ENCODE peak calls at places on chromosomes 4 and X, in six cellular contexts. K is CD8-positive, alpha-beta T cell; G is psoas muscle; Z is mammary epithelial cell; C is HCT116; A is small intestine. H is an unnamed sample.

GRCh38 chrX:154596290-154596929 is 11.5 kb downstream of the CTAG1A start:
- DNase-seq in A (no peak), Z (peak; percentile 90), C (no peak), K (no peak), G (no peak), H (peak; percentile 97)

GRCh38 chr4:113476800-113477199 is 284.7 kb downstream of the CAMK2D start:
- DNase-seq in Z (peak; percentile 86), G (no peak), A (no peak), K (no peak), C (peak; percentile 67), H (peak; percentile 55)

GRCh38 chrX:123731987-123732678 is 719 bp downstream of the THOC2 start:
- DNase-seq in Z (no peak), G (no peak), A (peak; percentile 44), C (no peak), K (peak; percentile 17), H (no peak)

GRCh38 chr4:2591189-2591588 is 54.7 kb downstream of the FAM193A start:
- DNase-seq in C (no peak), A (no peak), Z (no peak), G (no peak), K (no peak), H (no peak)

GRCh38 chr4:113951263-113951662 is 28.2 kb downstream of the ARSJ start:
- DNase-seq in G (no peak), C (peak; percentile 45), A (peak; percentile 84), K (no peak), Z (no peak), H (no peak)

GRCh38 chr4:164529058-164529457 is 224.9 kb upstream of the SMIM31 start:
- DNase-seq in C (no peak), K (no peak), Z (no peak), G (no peak), A (no peak), H (no peak)

GRCh38 chr4:100889898-100890297 is 372.1 kb upstream of the EMCN start:
- DNase-seq in G (no peak), Z (no peak), A (no peak), C (no peak), K (no peak), H (no peak)

GRCh38 chr4:87973283-87974169 is 2.0 kb upstream of the SPP1 start:
- DNase-seq in G (no peak), Z (peak; percentile 79), C (peak; percentile 59), A (peak; percentile 40), K (peak; percentile 42), H (peak; percentile 100)

GRCh38 chr4:172521680-172522079 is 646.9 kb upstream of the GALNT7 start:
- DNase-seq in G (no peak), C (no peak), A (no peak), Z (no peak), K (no peak), H (no peak)

GRCh38 chr4:65508169-65508568 is 162.1 kb downstream of the EPHA5 start:
- DNase-seq in Z (peak; percentile 88), G (no peak), K (no peak), A (no peak), C (no peak), H (peak; percentile 93)

GRCh38 chrX:129900054-129900453 is 5.9 kb upstream of the UTP14A start:
- DNase-seq in G (no peak), K (no peak), C (no peak), A (no peak), Z (no peak), H (no peak)

GRCh38 chr4:151371045-151371605 is 37.9 kb upstream of the FHIP1A start:
- DNase-seq in K (no peak), Z (no peak), C (no peak), A (no peak), G (no peak), H (no peak)

GRCh38 chrX:153924149-153924861 is 1.8 kb downstream of the ARHGAP4 start:
- DNase-seq in C (no peak), A (peak; percentile 37), Z (peak; percentile 10), G (no peak), K (peak; percentile 48), H (no peak)

GRCh38 chr4:20474119-20474518 is 222.4 kb downstream of the SLIT2 start:
- DNase-seq in G (no peak), K (no peak), Z (peak; percentile 12), C (no peak), A (no peak), H (no peak)

GRCh38 chr4:142238589-142238988 is 602.2 kb downstream of the IL15 start:
- DNase-seq in K (no peak), Z (peak; percentile 18), C (no peak), A (no peak), G (no peak), H (peak; percentile 60)

GRCh38 chr4:43071069-43071468 is 178.6 kb downstream of the GRXCR1 start:
- DNase-seq in C (no peak), G (no peak), Z (no peak), K (no peak), A (no peak), H (no peak)

GRCh38 chr4:108810087-108810486 is 47.2 kb upstream of the ETNPPL start:
- DNase-seq in K (no peak), Z (no peak), C (no peak), G (no peak), A (no peak), H (no peak)

GRCh38 chr4:37054670-37055069 is 189.9 kb upstream of the NWD2 start:
- DNase-seq in Z (no peak), A (no peak), G (no peak), C (no peak), K (no peak), H (no peak)

GRCh38 chrX:70432936-70433847 is 10.1 kb downstream of the GDPD2 start:
- DNase-seq in G (no peak), C (no peak), A (no peak), Z (no peak), K (no peak), H (peak; percentile 52)
- H3K27ac ChIP-seq in G (peak overlapping the region; percentile 89), C (peak overlapping the region; percentile 71), A (peak overlapping the region; percentile 21), Z (no peak overlapping the region), K (no peak overlapping the region), H (no peak overlapping the region)

DNA sequence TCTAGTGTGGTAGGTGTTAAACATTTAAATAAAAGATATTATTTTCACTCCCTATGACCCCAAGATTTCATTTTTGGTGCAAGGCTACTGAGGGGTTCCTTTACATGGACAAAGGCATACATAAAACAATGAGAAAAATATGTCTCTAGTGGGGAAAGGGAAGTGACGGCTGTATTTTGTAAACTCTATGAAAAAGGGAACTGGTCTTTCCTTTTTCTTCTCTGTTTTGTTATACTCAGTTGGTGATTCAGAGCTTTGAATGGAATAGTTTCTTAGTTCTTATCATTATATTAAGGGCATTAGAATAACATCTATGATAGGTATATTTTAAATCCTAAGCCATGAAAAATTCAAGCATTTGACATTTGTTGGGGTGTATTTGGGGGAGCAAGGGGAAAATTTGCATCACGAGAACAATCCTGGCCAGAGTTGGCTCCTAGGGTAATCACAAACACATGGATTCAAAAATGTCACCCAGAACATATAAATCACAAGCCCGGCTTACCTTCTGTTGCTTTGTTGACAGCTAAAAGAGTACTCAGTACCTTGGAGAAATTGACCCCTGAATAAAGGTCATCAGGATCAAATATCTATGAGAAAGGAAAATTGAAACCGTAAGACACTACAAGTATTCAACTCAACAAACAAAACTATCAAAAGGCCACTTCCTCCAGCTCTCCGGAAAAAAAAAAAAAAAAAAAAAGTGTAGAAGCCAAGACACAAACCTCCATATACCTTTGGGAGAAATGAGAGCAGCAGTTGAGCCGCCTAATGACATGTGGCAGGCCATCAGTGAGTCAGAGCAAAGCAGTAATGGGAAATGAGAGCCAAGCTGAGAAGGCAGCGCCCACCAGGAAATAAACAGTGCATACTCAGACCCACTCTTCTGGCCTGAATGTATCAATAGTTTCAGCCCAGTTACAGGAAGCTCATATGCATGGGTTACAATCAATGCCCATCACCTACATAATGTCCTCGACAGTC is 33.4 kb downstream of the ARHGEF6 start:
- DNase-seq in K (no peak), C (no peak), A (no peak), Z (no peak), G (no peak), H (no peak)
- H3K4me1 ChIP-seq in K (peaks cover 32% of the 10 kb centered on the region), C (no peaks in the 10 kb centered on the region), A (no peaks in the 10 kb centered on the region), Z (no peaks in the 10 kb centered on the region), G (peaks cover 40% of the 10 kb centered on the region), H (no peaks in the 10 kb centered on the region)

DNA sequence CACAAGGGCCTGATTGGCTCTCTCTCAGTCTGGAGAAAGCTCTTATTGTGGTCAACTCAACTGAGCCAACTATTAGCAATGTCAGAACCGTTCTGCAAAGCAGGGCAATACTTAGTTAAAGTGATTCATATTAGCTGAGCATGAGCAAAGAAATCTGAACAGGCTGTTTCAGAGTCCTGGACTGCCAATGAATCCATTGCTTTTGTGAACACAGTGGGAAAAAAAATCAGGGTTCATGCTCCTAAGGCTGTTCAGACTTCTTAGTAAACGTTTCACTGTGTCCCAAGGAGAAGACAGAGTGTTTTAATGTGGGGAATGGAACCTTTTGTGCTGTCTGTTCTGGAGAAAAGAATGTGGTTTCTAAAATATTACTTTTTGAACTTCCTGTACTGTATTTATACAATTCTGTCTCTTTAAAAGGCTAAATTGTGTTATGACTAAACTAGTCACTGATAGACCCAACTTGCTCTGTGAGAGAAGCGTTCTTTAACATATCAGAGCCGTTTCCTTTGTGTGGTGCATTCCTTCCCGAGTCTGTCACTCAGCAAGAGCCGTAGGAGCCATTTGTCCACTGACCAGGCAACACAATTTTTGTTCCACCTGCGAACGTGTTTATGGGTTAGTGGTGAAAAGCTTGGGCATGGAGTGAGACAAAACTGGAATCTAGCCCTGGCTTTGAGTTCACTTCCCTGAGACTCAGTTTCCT is 366.1 kb downstream of the FBXO8 start:
- DNase-seq in K (no peak), C (no peak), Z (no peak), G (no peak), A (no peak), H (no peak)
- H3K27ac ChIP-seq in K (no peak overlapping the region), C (no peak overlapping the region), Z (no peak overlapping the region), G (no peak overlapping the region), A (no peak overlapping the region), H (no peak overlapping the region)

DNA sequence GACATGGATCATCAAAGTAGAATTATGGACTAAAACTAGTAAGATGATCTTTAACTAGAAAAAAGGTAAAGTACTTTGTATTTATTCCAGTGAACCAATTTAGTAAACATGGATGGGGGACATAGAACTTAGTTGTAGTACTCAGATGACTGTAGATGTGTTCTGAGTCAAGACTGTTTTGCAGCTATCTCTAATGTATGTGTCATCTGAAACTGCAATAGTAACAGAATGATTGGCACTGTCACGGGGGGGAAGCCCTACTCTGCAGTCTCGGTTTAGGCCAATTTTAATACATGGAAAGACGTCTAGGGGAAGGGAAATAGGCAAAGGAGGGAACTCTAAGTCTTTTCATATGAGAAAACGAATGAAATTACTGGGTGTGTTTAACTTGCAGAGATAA is 121.8 kb downstream of the GLRA3 start:
- DNase-seq in Z (no peak), G (no peak), A (no peak), C (no peak), K (no peak), H (no peak)
- H3K4me1 ChIP-seq in Z (no peaks in the 10 kb centered on the region), G (no peaks in the 10 kb centered on the region), A (no peaks in the 10 kb centered on the region), C (peaks cover 8% of the 10 kb centered on the region), K (no peaks in the 10 kb centered on the region), H (no peaks in the 10 kb centered on the region)